ENCODE peak calls at places on chromosomes 3 and 15, in six cellular contexts. U is activated T-helper 1 cell treated with Interleukin-2 at 50 U/mL for 16 hours; M is smooth muscle cell of the brain vasculature; D is H7; N is left lung; H is activated naive CD4-positive, alpha-beta T cell treated with anti-CD3 and anti-CD28 coated beads for 36 hours. Q is an unnamed sample.
A peak's percentile ranks its signal among the peaks of the same experiment; 100 is the strongest.

GRCh38 chr3:58868101-58868779 is 181.6 kb downstream of the CFAP20DC start:
- DNase-seq in H (no peak), M (no peak), N (no peak), U (no peak), D (no peak), Q (no peak)

GRCh38 chr3:123719785-123720531 is 135.1 kb upstream of the HACD2 start:
- DNase-seq in D (no peak), M (no peak), U (no peak), N (peak; percentile 34), H (no peak), Q (peak; percentile 71)

GRCh38 chr3:147807773-147808172 is 398.6 kb downstream of the ZIC1 start:
- DNase-seq in D (no peak), H (no peak), U (no peak), M (no peak), N (no peak), Q (no peak)

GRCh38 chr3:165643433-165643824 is 193.8 kb downstream of the BCHE start:
- DNase-seq in U (no peak), H (no peak), N (no peak), M (no peak), D (no peak), Q (no peak)

GRCh38 chr3:53921296-53921695 is 29.6 kb upstream of the SELENOK start:
- DNase-seq in N (no peak), D (no peak), U (no peak), H (peak; percentile 8), M (no peak), Q (no peak)

GRCh38 chr15:77126927-77127326 is 56.0 kb upstream of the TSPAN3 start:
- DNase-seq in N (no peak), U (no peak), H (no peak), M (no peak), D (no peak), Q (no peak)

GRCh38 chr3:107222927-107223326 is 154.3 kb upstream of the CCDC54 start:
- DNase-seq in D (no peak), N (no peak), M (no peak), U (no peak), H (no peak), Q (no peak)

GRCh38 chr3:22319446-22319845 is 568.4 kb upstream of the ZNF385D start:
- DNase-seq in U (no peak), N (no peak), H (no peak), D (no peak), M (peak; percentile 26), Q (no peak)

GRCh38 chr3:13850161-13850945 is 29.5 kb downstream of the WNT7A start:
- DNase-seq in N (peak; percentile 90), H (no peak), D (peak; percentile 89), M (no peak), U (no peak), Q (no peak)